ENCODE peak calls at places on chromosomes 4 and X, in seven cellular contexts. P is lung, N is colonic mucosa, Q is endothelial cell, F is suprapubic skin, O is globus pallidus, U is B cell. X is an unnamed sample.

GRCh38 chr4:142265536-142265935 is 580.6 kb downstream of the INPP4B start:
- DNase-seq in N (no peak), U (no peak), F (no peak), P (no peak), O (no peak), Q (no peak), X (no peak)

GRCh38 chr4:140157341-140157740 is 3.4 kb upstream of the MAML3 start:
- DNase-seq in P (no peak), N (no peak), O (no peak), F (no peak), Q (no peak), U (no peak), X (no peak)

GRCh38 chrX:129655547-129656248 is 942 bp upstream of the APLN start:
- DNase-seq in Q (no peak), U (no peak), N (no peak), F (no peak), P (no peak), O (no peak), X (no peak)

GRCh38 chr4:142091691-142092182 is 455.4 kb downstream of the IL15 start:
- DNase-seq in O (no peak), F (no peak), U (no peak), N (no peak), P (no peak), Q (no peak), X (no peak)

GRCh38 chrX:49106930-49107329 is 16.6 kb downstream of the GPKOW start:
- DNase-seq in Q (peak), P (no peak), F (no peak), O (peak), U (no peak), N (no peak), X (no peak)

GRCh38 chr4:17168571-17168970 is 270.1 kb upstream of the LDB2 start:
- DNase-seq in F (no peak), U (no peak), N (no peak), O (peak), Q (no peak), P (no peak), X (no peak)

GRCh38 chr4:13160906-13161305 is 323.2 kb downstream of the RAB28 start:
- DNase-seq in Q (no peak), F (no peak), O (no peak), U (no peak), P (no peak), N (no peak), X (no peak)

GRCh38 chrX:15242899-15243555 is 26.9 kb downstream of the ASB9 start:
- DNase-seq in U (no peak), Q (peak), P (no peak), O (peak), F (no peak), N (peak), X (peak)

GRCh38 chrX:46791927-46792825 is 33.3 kb upstream of the SLC9A7 start:
- DNase-seq in O (no peak), U (no peak), Q (no peak), N (no peak), P (no peak), F (no peak), X (peak)

GRCh38 chrX:23114256-23114655 is 114.5 kb downstream of the DDX53 start:
- DNase-seq in U (no peak), N (no peak), F (no peak), Q (no peak), P (no peak), O (no peak), X (no peak)

GRCh38 chr4:146343199-146343598 is 128.9 kb downstream of the REELD1 start:
- DNase-seq in F (no peak), P (no peak), N (no peak), U (no peak), O (no peak), Q (no peak), X (no peak)

GRCh38 chr4:7338059-7338452 is 96.7 kb downstream of the PSAPL1 start:
- DNase-seq in F (no peak), Q (no peak), P (no peak), U (no peak), O (no peak), N (no peak), X (no peak)

GRCh38 chr4:147985376-147985775 is 253.5 kb downstream of the ARHGAP10 start:
- DNase-seq in U (no peak), O (peak), Q (no peak), N (no peak), F (no peak), P (no peak), X (no peak)

GRCh38 chr4:37717575-37717974 is 31.4 kb upstream of the RELL1 start:
- DNase-seq in O (no peak), F (no peak), U (no peak), Q (no peak), P (no peak), N (no peak), X (no peak)

GRCh38 chr4:146407257-146407656 is 114.5 kb downstream of the SLC10A7 start:
- DNase-seq in U (no peak), F (no peak), Q (no peak), O (no peak), P (no peak), N (no peak), X (no peak)

X was measured in GM13977.